ENCODE peak calls at places on chromosomes 13 and 19, in seven cellular contexts. C is hypothalamus, V is AG08396, N is aorta, A is T-helper 17 cell, P is NCI-H1105 treated with DMSO at 0.1 percent for 48 hours, U is AG10803. L is an unnamed sample.

GRCh38 chr19:16470911-16471811 is 609 bp downstream of the EPS15L1 start:
- DNase-seq in V (peak; percentile 66), N (no peak), A (no peak), P (no peak), C (no peak), U (peak; percentile 53), L (no peak)

GRCh38 chr13:26993780-26994179 is 177.8 kb downstream of the USP12 start:
- DNase-seq in N (no peak), A (no peak), P (no peak), V (no peak), C (no peak), U (no peak), L (no peak)

GRCh38 chr13:28136916-28137315 is 1.4 kb upstream of the PAN3 start:
- DNase-seq in V (no peak), P (no peak), A (no peak), U (no peak), N (no peak), C (no peak), L (no peak)

GRCh38 chr13:74052402-74052928 is 81.7 kb downstream of the KLF12 start:
- DNase-seq in C (no peak), V (no peak), U (no peak), A (no peak), N (peak; percentile 73), P (no peak), L (no peak)

GRCh38 chr13:77429320-77430142 is 102.6 kb upstream of the MYCBP2 start:
- DNase-seq in V (no peak), N (no peak), C (no peak), A (no peak), P (no peak), U (peak; percentile 16), L (no peak)

GRCh38 chr13:37485766-37486165 is 112.8 kb downstream of the POSTN start:
- DNase-seq in U (peak; percentile 65), A (no peak), P (no peak), N (no peak), C (no peak), V (no peak), L (no peak)

GRCh38 chr13:99124695-99125334 is 75.8 kb upstream of the UBAC2 start:
- DNase-seq in P (no peak), U (peak; percentile 54), C (no peak), N (no peak), A (no peak), V (peak; percentile 34), L (no peak)

GRCh38 chr19:31301306-31301980 is 47.8 kb downstream of the TSHZ3 start:
- DNase-seq in P (peak; percentile 44), N (no peak), C (no peak), U (no peak), A (no peak), V (no peak), L (no peak)

GRCh38 chr19:3431760-3432397 is 48.4 kb downstream of the SMIM24 start:
- DNase-seq in P (no peak), A (no peak), U (no peak), V (no peak), C (no peak), N (no peak), L (no peak)

GRCh38 chr13:48009298-48009697 is 8.2 kb upstream of the SUCLA2 start:
- DNase-seq in V (peak; percentile 37), C (no peak), U (peak; percentile 92), N (no peak), A (no peak), P (no peak), L (no peak)

GRCh38 chr13:46721054-46721453 is 75.9 kb downstream of the ESD start:
- DNase-seq in P (peak; percentile 20), N (peak; percentile 52), C (no peak), U (peak; percentile 45), V (peak; percentile 31), A (peak; percentile 18), L (no peak)

GRCh38 chr19:4035582-4035981 is 28.0 kb downstream of the PIAS4 start:
- DNase-seq in A (no peak), C (no peak), V (no peak), P (no peak), U (no peak), N (no peak), L (no peak)

GRCh38 chr19:42479736-42480135 is 37.0 kb upstream of the CXCL17 start:
- DNase-seq in V (no peak), U (no peak), A (no peak), N (no peak), C (no peak), P (no peak), L (no peak)

GRCh38 chr19:4007836-4008539 is 452 bp downstream of the PIAS4 start:
- DNase-seq in C (no peak), V (no peak), U (no peak), P (no peak), A (no peak), N (no peak), L (no peak)

GRCh38 chr19:7970716-7971448 is 27.4 kb upstream of the TIMM44 start:
- DNase-seq in U (peak; percentile 23), V (peak; percentile 73), A (no peak), N (no peak), P (no peak), C (no peak), L (no peak)

GRCh38 chr19:55579766-55580621 is 654 bp downstream of the ZNF579 start:
- DNase-seq in P (no peak), C (no peak), U (peak; percentile 36), A (no peak), N (peak; percentile 50), V (peak; percentile 53), L (no peak)

GRCh38 chr13:93409816-93410215 is 183.2 kb downstream of the GPC6 start:
- DNase-seq in C (no peak), N (no peak), V (no peak), A (no peak), P (no peak), U (no peak), L (no peak)

GRCh38 chr19:1747285-1748114 is 5.8 kb upstream of the ONECUT3 start:
- DNase-seq in P (no peak), U (peak; percentile 65), C (no peak), N (no peak), A (no peak), V (peak; percentile 91), L (no peak)

GRCh38 chr19:1863638-1864479 is 480 bp upstream of the KLF16 start:
- DNase-seq in V (peak; percentile 98), U (peak; percentile 93), A (peak; percentile 92), N (peak; percentile 95), P (peak; percentile 89), C (peak; percentile 93), L (peak; percentile 84)

GRCh38 chr13:102978168-102978567 is 88.0 kb downstream of the SLC10A2 start:
- DNase-seq in C (no peak), P (no peak), V (no peak), U (no peak), N (no peak), A (no peak), L (no peak)

GRCh38 chr19:11481777-11482383 is 1.0 kb upstream of the ELAVL3 start:
- DNase-seq in N (peak; percentile 77), U (peak; percentile 82), P (peak; percentile 97), A (peak; percentile 44), V (peak; percentile 94), C (peak; percentile 92), L (peak; percentile 89)

GRCh38 chr19:32811151-32811550 is 58.4 kb downstream of the SLC7A9 start:
- DNase-seq in C (no peak), A (no peak), U (no peak), P (no peak), V (no peak), N (no peak), L (no peak)

L was measured in lower leg skin.